ENCODE peak calls at places on chromosomes 3 and 15, in four cellular contexts. S is H1, J is K562, M is GM12878. G is an unnamed sample.

GRCh38 chr15:34514251-34514760 is 69.1 kb downstream of the GOLGA8B start:
- DNase-seq in S (no peak), J (peak; percentile 85), M (no peak), G (peak; percentile 79)

GRCh38 chr3:11455977-11456376 is 183.8 kb downstream of the ATG7 start:
- DNase-seq in S (no peak), J (no peak), M (no peak), G (no peak)

GRCh38 chr15:64045106-64045435 is 1.2 kb downstream of the DAPK2 start:
- DNase-seq in S (no peak), J (no peak), M (no peak), G (no peak)

GRCh38 chr3:126971891-126972351 is 11.0 kb upstream of the PLXNA1 start:
- DNase-seq in S (no peak), J (no peak), M (no peak), G (peak; percentile 83)

GRCh38 chr3:150067561-150067960 is 96.9 kb upstream of the PFN2 start:
- DNase-seq in S (no peak), J (no peak), M (no peak), G (no peak)

GRCh38 chr15:38401101-38401500 is 52.8 kb upstream of the FAM98B start:
- DNase-seq in S (no peak), J (no peak), M (no peak), G (no peak)

GRCh38 chr3:182303169-182303568 is 490.1 kb upstream of the ATP11B start:
- DNase-seq in S (no peak), J (no peak), M (no peak), G (no peak)

GRCh38 chr15:73982251-73982962 is 9.7 kb downstream of the STOML1 start:
- DNase-seq in S (no peak), J (no peak), M (no peak), G (no peak)

GRCh38 chr15:92097473-92098178 is 244.1 kb downstream of the SLCO3A1 start:
- DNase-seq in S (no peak), J (peak; percentile 36), M (peak; percentile 20), G (peak; percentile 69)

GRCh38 chr15:76566276-76566675 is 229.7 kb downstream of the ISL2 start:
- DNase-seq in S (no peak), J (no peak), M (no peak), G (no peak)

GRCh38 chr15:54082836-54083492 is 104.7 kb downstream of the UNC13C start:
- DNase-seq in S (peak; percentile 19), J (peak; percentile 15), M (no peak), G (peak; percentile 48)

GRCh38 chr3:57746156-57747125 is 9.7 kb upstream of the SLMAP start:
- DNase-seq in S (no peak), J (no peak), M (no peak), G (no peak)

GRCh38 chr15:83733206-83733605 is 79.3 kb downstream of the ADAMTSL3 start:
- DNase-seq in S (no peak), J (no peak), M (no peak), G (no peak)

GRCh38 chr3:190883973-190884832 is 21.7 kb upstream of the GMNC start:
- DNase-seq in S (peak; percentile 27), J (peak; percentile 10), M (no peak), G (peak; percentile 36)

GRCh38 chr3:58051196-58051595 is 43.0 kb downstream of the FLNB start:
- DNase-seq in S (no peak), J (no peak), M (no peak), G (no peak)

GRCh38 chr3:50161320-50161719 is 6.2 kb downstream of the SEMA3F start:
- DNase-seq in S (no peak), J (no peak), M (no peak), G (no peak)

GRCh38 chr15:74182131-74182530 is 8.6 kb downstream of the ISLR start:
- DNase-seq in S (no peak), J (no peak), M (no peak), G (no peak)

GRCh38 chr15:85956515-85957275 is 123.0 kb upstream of the AGBL1 start:
- DNase-seq in S (no peak), J (no peak), M (no peak), G (no peak)

GRCh38 chr3:83567935-83568334 is 1390.9 kb upstream of the CADM2 start:
- DNase-seq in S (no peak), J (no peak), M (no peak), G (no peak)

GRCh38 chr3:85321892-85322291 is 363.1 kb downstream of the CADM2 start:
- DNase-seq in S (no peak), J (no peak), M (no peak), G (no peak)

GRCh38 chr3:177427540-177427939 is 230.3 kb upstream of the TBL1XR1 start:
- DNase-seq in S (no peak), J (no peak), M (no peak), G (no peak)

GRCh38 chr3:31762888-31763351 is 218.1 kb downstream of the OSBPL10 start:
- DNase-seq in S (no peak), J (no peak), M (no peak), G (no peak)

GRCh38 chr15:85108136-85108535 is 126.5 kb downstream of the PDE8A start:
- DNase-seq in S (no peak), J (no peak), M (no peak), G (no peak)

GRCh38 chr3:24591661-24592555 is 97.3 kb upstream of the THRB start:
- DNase-seq in S (no peak), J (no peak), M (no peak), G (no peak)

GRCh38 chr15:76799760-76800159 is 105.4 kb downstream of the SCAPER start:
- DNase-seq in S (no peak), J (peak; percentile 12), M (no peak), G (no peak)

GRCh38 chr3:195117978-195118581 is 152.9 kb downstream of the XXYLT1 start:
- DNase-seq in S (no peak), J (peak; percentile 87), M (no peak), G (no peak)

GRCh38 chr15:66882251-66883020 is 180.4 kb downstream of the SMAD6 start:
- DNase-seq in S (no peak), J (no peak), M (no peak), G (no peak)

GRCh38 chr3:18290130-18290529 is 135.0 kb downstream of the SATB1 start:
- DNase-seq in S (no peak), J (no peak), M (no peak), G (no peak)

DNA sequence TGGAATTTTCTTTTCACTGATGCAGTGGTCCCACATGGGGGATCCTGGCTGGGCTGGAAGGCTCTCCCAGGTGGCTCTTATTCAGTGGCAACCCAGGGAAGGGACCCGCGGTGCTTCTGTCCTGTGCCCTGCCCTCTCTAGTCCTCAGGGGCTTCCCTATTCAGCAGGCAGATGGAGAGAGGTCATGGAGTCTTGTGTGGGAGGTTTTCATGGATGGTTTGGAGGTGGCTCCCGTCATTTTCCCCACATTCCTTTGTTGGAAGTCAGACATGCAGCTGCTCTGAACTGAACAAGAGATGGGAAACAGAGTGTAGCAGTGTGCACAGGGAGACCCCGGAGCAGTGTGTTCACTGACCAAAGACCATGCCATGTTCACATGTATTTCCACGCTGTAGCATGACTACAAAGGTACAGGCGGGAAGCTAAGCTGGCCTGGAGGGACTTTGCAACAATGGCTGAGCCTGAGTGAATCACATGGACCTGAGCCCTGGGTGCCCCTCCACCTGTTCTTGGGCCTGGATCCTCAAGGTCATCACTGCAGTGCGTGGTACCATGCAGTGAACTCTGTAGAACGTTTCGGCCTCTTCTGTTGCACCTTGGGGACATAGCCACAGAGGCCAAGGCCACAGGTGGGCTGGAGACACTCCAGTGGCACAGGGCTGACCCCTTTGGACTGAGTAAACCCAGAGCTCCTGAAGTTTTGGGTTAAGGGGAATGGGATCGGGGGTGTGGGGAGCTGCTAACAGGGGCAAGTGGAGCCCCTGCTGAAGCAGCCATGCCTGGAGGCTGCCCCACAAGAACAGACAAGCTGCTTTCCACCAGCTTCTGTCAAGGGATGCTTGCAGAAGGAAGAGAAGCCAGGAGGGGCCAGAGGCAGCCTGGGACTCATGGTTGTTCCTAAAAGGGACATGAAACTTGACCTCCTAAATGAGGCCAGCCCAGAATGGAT is 123.0 kb downstream of the ASB7 start:
- DNase-seq in S (no peak), J (no peak), M (no peak), G (peak; percentile 8)
- TF ChIP-seq NRF1 in S (no peak), J (no peak), M (no peak), G (no peak)

GRCh38 chr15:87848012-87848411 is 408.5 kb downstream of the NTRK3 start:
- DNase-seq in S (no peak), J (no peak), M (no peak), G (no peak)

GRCh38 chr15:87846746-87847145 is 409.8 kb downstream of the NTRK3 start:
- DNase-seq in S (no peak), J (no peak), M (no peak), G (no peak)

GRCh38 chr15:87841426-87841998 is 415.0 kb downstream of the NTRK3 start:
- DNase-seq in S (no peak), J (no peak), M (no peak), G (no peak)

GRCh38 chr15:87843312-87843711 is 413.2 kb downstream of the NTRK3 start:
- DNase-seq in S (no peak), J (no peak), M (no peak), G (no peak)

DNA sequence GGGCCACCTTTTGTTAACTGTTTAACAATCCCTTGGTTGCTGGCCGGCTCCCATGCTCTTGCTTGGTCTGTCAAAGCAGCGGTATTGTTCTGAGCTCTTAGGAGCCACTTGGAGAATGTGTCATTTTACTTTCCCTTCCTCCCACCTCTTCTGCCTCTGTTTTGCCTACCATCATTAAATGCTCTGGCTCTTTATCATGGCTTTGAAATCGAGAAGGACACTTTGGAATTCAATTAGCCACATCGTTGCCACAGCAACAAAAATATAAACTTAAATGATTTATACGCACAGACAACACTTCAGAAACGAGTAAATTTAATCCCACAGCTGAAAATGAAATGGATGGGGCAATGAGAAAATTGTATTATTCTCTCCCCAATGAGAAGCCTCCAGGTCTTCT is 412.5 kb downstream of the NTRK3 start:
- DNase-seq in S (no peak), J (no peak), M (no peak), G (no peak)
- TF ChIP-seq NRF1 in S (no peak), J (no peak), M (no peak), G (no peak)

DNA sequence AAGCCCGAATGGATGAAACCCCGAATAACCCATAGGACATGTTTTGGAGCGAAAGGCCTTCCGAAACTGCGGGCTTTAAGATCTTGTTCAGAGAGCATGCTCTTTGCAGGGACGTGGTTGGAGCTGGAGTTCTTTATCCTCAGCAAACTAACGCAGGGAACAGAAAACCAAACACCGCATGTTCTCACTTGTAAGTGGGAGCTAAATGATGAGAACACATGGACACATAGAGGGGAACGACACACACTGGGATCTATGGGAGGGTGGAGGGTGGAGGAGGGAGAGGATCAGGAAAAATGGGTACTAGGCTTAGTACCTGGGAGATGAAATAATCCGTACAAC is 219.7 kb upstream of the ATP10A start:
- DNase-seq in S (no peak), J (no peak), M (no peak), G (no peak)
- TF ChIP-seq NRF1 in S (no peak), J (no peak), M (no peak), G (no peak)

GRCh38 chr3:42493798-42494151 is 8.7 kb upstream of the VIPR1 start:
- DNase-seq in S (no peak), J (no peak), M (no peak), G (no peak)
- TF ChIP-seq NRF1 in S (no peak), J (no peak), M (no peak), G (no peak)

GRCh38 chr15:69502470-69503045 is 49.9 kb downstream of the RPLP1 start:
- DNase-seq in S (no peak), J (no peak), M (no peak), G (no peak)

GRCh38 chr15:69504352-69505040 is 51.9 kb downstream of the RPLP1 start:
- DNase-seq in S (no peak), J (no peak), M (no peak), G (no peak)

GRCh38 chr15:69509131-69509530 is 56.5 kb downstream of the RPLP1 start:
- DNase-seq in S (no peak), J (no peak), M (no peak), G (no peak)

GRCh38 chr15:69508659-69509058 is 56.0 kb downstream of the RPLP1 start:
- DNase-seq in S (no peak), J (no peak), M (no peak), G (no peak)

GRCh38 chr15:69505906-69506305 is 53.3 kb downstream of the RPLP1 start:
- DNase-seq in S (no peak), J (no peak), M (no peak), G (no peak)
- TF ChIP-seq NRF1 in S (no peak), J (no peak), M (no peak), G (no peak)